ENCODE peak calls at places on chromosomes 6 and 20, in seven cellular contexts. R is GM20000; I is RWPE2; O is GM13977; S is activated T-cell treated with anti-CD3 and anti-CD28 coated beads, Interleukin-2, amount 50 U/mL, for 1 hour; G is posterior cingulate gyrus; K is activated naive CD4-positive, alpha-beta T cell. M is an unnamed sample.

GRCh38 chr6:158008894-158009891 is 27.5 kb downstream of the SYNJ2 start:
- DNase-seq in R (no peak), I (no peak), O (no peak), S (no peak), G (peak; percentile 73), K (peak; percentile 16), M (peak; percentile 48)

GRCh38 chr6:155939253-155939652 is 483.6 kb upstream of the NOX3 start:
- DNase-seq in R (no peak), I (no peak), O (no peak), S (no peak), G (no peak), K (no peak), M (no peak)

GRCh38 chr6:80638222-80639055 is 532.0 kb downstream of the BCKDHB start:
- DNase-seq in R (no peak), I (peak; percentile 57), O (peak; percentile 9), S (no peak), G (no peak), K (no peak), M (peak; percentile 32)

GRCh38 chr6:11689847-11690246 is 88.8 kb downstream of the ADTRP start:
- DNase-seq in R (no peak), I (no peak), O (no peak), S (no peak), G (no peak), K (no peak), M (no peak)

GRCh38 chr6:41730531-41731436 is 4.6 kb downstream of the TFEB start:
- DNase-seq in R (no peak), I (no peak), O (no peak), S (no peak), G (no peak), K (no peak), M (no peak)

GRCh38 chr20:9301129-9302072 is 213.0 kb upstream of the LAMP5 start:
- DNase-seq in R (no peak), I (no peak), O (no peak), S (no peak), G (no peak), K (no peak), M (no peak)

GRCh38 chr20:5008743-5009142 is 7.4 kb upstream of the SLC23A2 start:
- DNase-seq in R (no peak), I (no peak), O (no peak), S (no peak), G (no peak), K (no peak), M (no peak)

GRCh38 chr20:38260378-38261053 is at the start of gene KIAA1755:
- DNase-seq in R (no peak), I (peak; percentile 82), O (no peak), S (no peak), G (peak; percentile 60), K (no peak), M (no peak)

GRCh38 chr6:33620158-33620583 is 951 bp upstream of the ITPR3 start:
- DNase-seq in R (peak; percentile 58), I (no peak), O (peak; percentile 60), S (peak; percentile 49), G (no peak), K (no peak), M (peak; percentile 59)

GRCh38 chr6:81682238-81682795 is 70.2 kb downstream of the TENT5A start:
- DNase-seq in R (no peak), I (no peak), O (no peak), S (no peak), G (no peak), K (no peak), M (no peak)

GRCh38 chr20:63846128-63846771 is 15.0 kb upstream of the ABHD16B start:
- DNase-seq in R (no peak), I (peak; percentile 82), O (no peak), S (no peak), G (no peak), K (no peak), M (no peak)

GRCh38 chr20:13930246-13930645 is 60.2 kb downstream of the SEL1L2 start:
- DNase-seq in R (no peak), I (no peak), O (no peak), S (no peak), G (no peak), K (no peak), M (no peak)

GRCh38 chr6:147322299-147323162 is 118.3 kb downstream of the STXBP5 start:
- DNase-seq in R (peak; percentile 55), I (no peak), O (peak; percentile 54), S (no peak), G (no peak), K (no peak), M (no peak)

GRCh38 chr20:53658327-53658726 is 64.7 kb upstream of the ZNF217 start:
- DNase-seq in R (no peak), I (no peak), O (no peak), S (no peak), G (no peak), K (no peak), M (no peak)

GRCh38 chr20:51184289-51184688 is 161.4 kb upstream of the KCNG1 start:
- DNase-seq in R (no peak), I (peak; percentile 26), O (no peak), S (no peak), G (no peak), K (no peak), M (no peak)

GRCh38 chr6:139392834-139393233 is 18.4 kb upstream of the CITED2 start:
- DNase-seq in R (peak; percentile 47), I (no peak), O (peak; percentile 57), S (no peak), G (no peak), K (no peak), M (no peak)

GRCh38 chr20:768426-768978 is at the start of gene SLC52A3:
- DNase-seq in R (no peak), I (peak; percentile 76), O (no peak), S (no peak), G (no peak), K (no peak), M (peak; percentile 93)

GRCh38 chr6:37005061-37005810 is at the start of gene FGD2:
- DNase-seq in R (peak; percentile 88), I (no peak), O (peak; percentile 88), S (no peak), G (no peak), K (no peak), M (no peak)

GRCh38 chr20:10385850-10386544 is 48.0 kb downstream of the MKKS start:
- DNase-seq in R (no peak), I (no peak), O (no peak), S (no peak), G (no peak), K (no peak), M (no peak)

GRCh38 chr6:6610031-6610591 is 21.6 kb downstream of the LY86 start:
- DNase-seq in R (peak; percentile 86), I (no peak), O (peak; percentile 72), S (peak; percentile 50), G (no peak), K (peak; percentile 30), M (peak; percentile 22)

GRCh38 chr6:121157913-121158312 is 176.4 kb downstream of the TBC1D32 start:
- DNase-seq in R (no peak), I (no peak), O (no peak), S (no peak), G (no peak), K (no peak), M (no peak)

GRCh38 chr6:151807513-151808330 is at the start of gene ESR1:
- DNase-seq in R (peak; percentile 35), I (no peak), O (peak; percentile 44), S (no peak), G (no peak), K (no peak), M (no peak)

GRCh38 chr6:149032599-149033405 is 284.7 kb upstream of the TAB2 start:
- DNase-seq in R (peak; percentile 75), I (no peak), O (peak; percentile 82), S (peak; percentile 20), G (no peak), K (no peak), M (no peak)

GRCh38 chr6:52115891-52116604 is 28.6 kb upstream of the PKHD1 start:
- DNase-seq in R (no peak), I (no peak), O (no peak), S (no peak), G (no peak), K (no peak), M (peak; percentile 16)

GRCh38 chr20:52035498-52035897 is 156.1 kb downstream of the ZFP64 start:
- DNase-seq in R (no peak), I (no peak), O (no peak), S (no peak), G (no peak), K (no peak), M (no peak)

GRCh38 chr6:16683524-16684194 is 77.6 kb downstream of the ATXN1 start:
- DNase-seq in R (no peak), I (peak; percentile 79), O (no peak), S (no peak), G (no peak), K (no peak), M (peak; percentile 33)

GRCh38 chr6:57262901-57263694 is 41.0 kb upstream of the RAB23 start:
- DNase-seq in R (no peak), I (no peak), O (no peak), S (no peak), G (no peak), K (no peak), M (peak; percentile 46)

GRCh38 chr6:111564482-111564945 is 41.2 kb downstream of the TRAF3IP2 start:
- DNase-seq in R (no peak), I (no peak), O (no peak), S (no peak), G (peak; percentile 72), K (no peak), M (no peak)

GRCh38 chr6:156776841-156777576 is at the start of gene ARID1B:
- DNase-seq in R (peak; percentile 90), I (no peak), O (peak; percentile 88), S (peak; percentile 86), G (peak; percentile 69), K (peak; percentile 72), M (peak; percentile 87)

GRCh38 chr6:5453531-5453930 is 192.2 kb downstream of the FARS2 start:
- DNase-seq in R (no peak), I (no peak), O (no peak), S (no peak), G (peak; percentile 42), K (no peak), M (no peak)

GRCh38 chr20:5770240-5770986 is 20.2 kb downstream of the SHLD1 start:
- DNase-seq in R (no peak), I (no peak), O (no peak), S (no peak), G (no peak), K (no peak), M (no peak)

GRCh38 chr20:52457826-52458225 is 266.2 kb upstream of the ZFP64 start:
- DNase-seq in R (no peak), I (no peak), O (no peak), S (no peak), G (no peak), K (no peak), M (no peak)

GRCh38 chr6:92538926-92539325 is 880.4 kb downstream of the EPHA7 start:
- DNase-seq in R (no peak), I (no peak), O (no peak), S (no peak), G (no peak), K (no peak), M (no peak)

GRCh38 chr20:32583581-32584045 is 1.5 kb downstream of the NOL4L start:
- DNase-seq in R (peak; percentile 62), I (no peak), O (peak; percentile 55), S (no peak), G (no peak), K (peak; percentile 27), M (peak; percentile 15)

GRCh38 chr6:29227235-29227634 is 56.5 kb downstream of the OR2J2 start:
- DNase-seq in R (no peak), I (no peak), O (no peak), S (no peak), G (no peak), K (no peak), M (no peak)

GRCh38 chr6:166058064-166058739 is 109.4 kb downstream of the TBXT start:
- DNase-seq in R (no peak), I (no peak), O (no peak), S (no peak), G (peak; percentile 15), K (no peak), M (no peak)

GRCh38 chr20:58173930-58174707 is 54.3 kb downstream of the ANKRD60 start:
- DNase-seq in R (no peak), I (no peak), O (no peak), S (no peak), G (no peak), K (no peak), M (no peak)

GRCh38 chr6:129489215-129489765 is 220.7 kb downstream of the ARHGAP18 start:
- DNase-seq in R (no peak), I (no peak), O (no peak), S (no peak), G (no peak), K (no peak), M (no peak)